ENCODE peak calls at places on chromosomes 4 and X, in four cellular contexts. One of them, this sample, is unnamed.

GRCh38 chr4:38177792-38178665 is 217.8 kb downstream of the PTTG2 start:
- DNase-seq in GM23248: peak
- DNase-seq in heart left ventricle: peak
- DNase-seq in SJSA1: no peak
- DNase-seq in this sample: peak

GRCh38 chrX:19888419-19888879 is 1.0 kb upstream of the SH3KBP1 start:
- DNase-seq in GM23248: peak
- DNase-seq in heart left ventricle: no peak
- DNase-seq in SJSA1: peak
- DNase-seq in this sample: no peak

GRCh38 chr4:169438057-169438480 is 167.3 kb upstream of the SH3RF1 start:
- DNase-seq in GM23248: no peak
- DNase-seq in heart left ventricle: no peak
- DNase-seq in SJSA1: no peak
- DNase-seq in this sample: no peak

GRCh38 chrX:37332987-37333658 is 16.0 kb upstream of the PRRG1 start:
- DNase-seq in GM23248: no peak
- DNase-seq in heart left ventricle: no peak
- DNase-seq in SJSA1: peak
- DNase-seq in this sample: no peak

GRCh38 chrX:120781416-120781815 is 94.2 kb downstream of the CT47B1 start:
- DNase-seq in GM23248: peak
- DNase-seq in heart left ventricle: no peak
- DNase-seq in SJSA1: no peak
- DNase-seq in this sample: no peak

GRCh38 chrX:153572601-153573000 is 26.3 kb downstream of the CCNQ start:
- DNase-seq in GM23248: no peak
- DNase-seq in heart left ventricle: no peak
- DNase-seq in SJSA1: no peak
- DNase-seq in this sample: no peak

GRCh38 chr4:40357738-40358137 is 22.6 kb downstream of the CHRNA9 start:
- DNase-seq in GM23248: no peak
- DNase-seq in heart left ventricle: no peak
- DNase-seq in SJSA1: no peak
- DNase-seq in this sample: no peak

GRCh38 chr4:145451895-145452294 is 29.8 kb upstream of the SMAD1 start:
- DNase-seq in GM23248: no peak
- DNase-seq in heart left ventricle: no peak
- DNase-seq in SJSA1: no peak
- DNase-seq in this sample: no peak

GRCh38 chr4:125760956-125761355 is 446.2 kb downstream of the FAT4 start:
- DNase-seq in GM23248: no peak
- DNase-seq in heart left ventricle: no peak
- DNase-seq in SJSA1: no peak
- DNase-seq in this sample: no peak

GRCh38 chr4:185567828-185568442 is 32.6 kb upstream of the PDLIM3 start:
- DNase-seq in GM23248: peak
- DNase-seq in heart left ventricle: peak
- DNase-seq in SJSA1: no peak
- DNase-seq in this sample: peak

GRCh38 chr4:39976945-39977488 is 694 bp downstream of the PDS5A start:
- DNase-seq in GM23248: peak
- DNase-seq in heart left ventricle: no peak
- DNase-seq in SJSA1: peak
- DNase-seq in this sample: peak

GRCh38 chrX:154714925-154715324 is 36.0 kb downstream of the GAB3 start:
- DNase-seq in GM23248: peak
- DNase-seq in heart left ventricle: no peak
- DNase-seq in SJSA1: no peak
- DNase-seq in this sample: no peak

GRCh38 chr4:81337211-81337610 is 122.2 kb upstream of the PRKG2 start:
- DNase-seq in GM23248: peak
- DNase-seq in heart left ventricle: no peak
- DNase-seq in SJSA1: no peak
- DNase-seq in this sample: no peak

GRCh38 chrX:100512471-100512870 is 72.3 kb upstream of the TNMD start:
- DNase-seq in GM23248: peak
- DNase-seq in heart left ventricle: no peak
- DNase-seq in SJSA1: no peak
- DNase-seq in this sample: no peak

GRCh38 chr4:186161138-186161537 is 30.2 kb upstream of the CYP4V2 start:
- DNase-seq in GM23248: no peak
- DNase-seq in heart left ventricle: no peak
- DNase-seq in SJSA1: no peak
- DNase-seq in this sample: no peak

GRCh38 chr4:157045507-157046127 is 30.3 kb upstream of the GLRB start:
- DNase-seq in GM23248: peak
- DNase-seq in heart left ventricle: no peak
- DNase-seq in SJSA1: peak
- DNase-seq in this sample: no peak

GRCh38 chr4:157043131-157043530 is 32.8 kb upstream of the GLRB start:
- DNase-seq in GM23248: peak
- DNase-seq in heart left ventricle: no peak
- DNase-seq in SJSA1: peak
- DNase-seq in this sample: no peak

GRCh38 chr4:157052429-157053040 is 23.4 kb upstream of the GLRB start:
- DNase-seq in GM23248: no peak
- DNase-seq in heart left ventricle: no peak
- DNase-seq in SJSA1: no peak
- DNase-seq in this sample: no peak

GRCh38 chr4:157050561-157050960 is 25.4 kb upstream of the GLRB start:
- DNase-seq in GM23248: no peak
- DNase-seq in heart left ventricle: no peak
- DNase-seq in SJSA1: no peak
- DNase-seq in this sample: no peak

DNA sequence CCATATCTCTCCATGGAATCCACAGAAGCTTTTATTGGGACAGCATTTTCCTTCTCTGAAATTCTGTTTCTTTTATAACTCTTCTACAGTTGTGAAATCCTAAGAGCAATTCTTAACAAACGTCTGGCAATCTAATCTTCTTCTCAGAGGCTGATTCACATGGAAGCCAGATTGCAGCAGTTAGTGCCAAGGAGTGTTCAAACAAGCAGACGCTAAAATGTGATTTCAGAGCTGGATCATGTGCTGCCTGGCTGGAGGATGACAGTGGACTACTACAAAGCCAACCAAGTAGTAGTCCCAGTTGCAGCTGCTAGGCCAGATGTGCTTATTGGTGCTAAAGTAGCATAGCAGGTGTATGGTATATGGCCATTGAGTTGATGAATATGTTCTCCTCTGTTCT is 27.7 kb upstream of the GLRB start:
- DNase-seq in GM23248: peak
- DNase-seq in heart left ventricle: peak
- DNase-seq in SJSA1: no peak
- DNase-seq in this sample: no peak
- H3K27ac ChIP-seq in GM23248: peak
- H3K27ac ChIP-seq in heart left ventricle: no peak
- H3K27ac ChIP-seq in SJSA1: no peak
- H3K27ac ChIP-seq in this sample: peak

GRCh38 chrX:96147645-96148044 is 537.0 kb upstream of the DIAPH2 start:
- DNase-seq in GM23248: no peak
- DNase-seq in heart left ventricle: no peak
- DNase-seq in SJSA1: no peak
- DNase-seq in this sample: no peak
- H3K27ac ChIP-seq in GM23248: no peak
- H3K27ac ChIP-seq in heart left ventricle: no peak
- H3K27ac ChIP-seq in SJSA1: no peak
- H3K27ac ChIP-seq in this sample: no peak

DNA sequence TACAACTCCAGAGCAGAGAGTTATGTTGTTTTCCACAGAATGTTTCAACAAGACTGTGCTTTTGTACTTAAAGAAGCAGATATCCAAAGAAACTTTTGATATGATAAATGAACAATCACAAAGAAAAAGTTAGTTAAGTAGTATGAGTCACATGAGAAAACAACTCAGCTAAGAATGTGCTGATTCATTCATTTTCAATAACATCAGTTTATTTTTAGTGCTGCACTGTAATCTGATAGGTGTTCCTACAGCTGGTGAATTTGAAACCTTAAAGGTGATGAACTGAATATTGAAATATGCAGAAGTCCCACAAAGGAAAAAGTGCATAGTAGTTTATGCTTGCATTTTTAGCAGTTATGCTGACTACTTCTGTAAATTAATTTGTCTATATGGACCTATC is 180.3 kb upstream of the TENM3 start:
- DNase-seq in GM23248: peak
- DNase-seq in heart left ventricle: no peak
- DNase-seq in SJSA1: peak
- DNase-seq in this sample: no peak
- H3K27ac ChIP-seq in GM23248: no peak
- H3K27ac ChIP-seq in heart left ventricle: no peak
- H3K27ac ChIP-seq in SJSA1: peak
- H3K27ac ChIP-seq in this sample: no peak

GRCh38 chrX:22396408-22396807 is 123.7 kb downstream of the CBLL2 start:
- DNase-seq in GM23248: peak
- DNase-seq in heart left ventricle: no peak
- DNase-seq in SJSA1: no peak
- DNase-seq in this sample: no peak
- H3K27ac ChIP-seq in GM23248: peak
- H3K27ac ChIP-seq in heart left ventricle: no peak
- H3K27ac ChIP-seq in SJSA1: no peak
- H3K27ac ChIP-seq in this sample: no peak

GRCh38 chrX:96211953-96212352 is 472.7 kb upstream of the DIAPH2 start:
- DNase-seq in GM23248: no peak
- DNase-seq in heart left ventricle: no peak
- DNase-seq in SJSA1: no peak
- DNase-seq in this sample: no peak
- H3K27ac ChIP-seq in GM23248: no peak
- H3K27ac ChIP-seq in heart left ventricle: no peak
- H3K27ac ChIP-seq in SJSA1: no peak
- H3K27ac ChIP-seq in this sample: no peak

GRCh38 chr4:123403205-123403604 is 6.6 kb downstream of the SPRY1 start:
- DNase-seq in GM23248: no peak
- DNase-seq in heart left ventricle: no peak
- DNase-seq in SJSA1: no peak
- DNase-seq in this sample: no peak
- H3K27ac ChIP-seq in GM23248: no peak
- H3K27ac ChIP-seq in heart left ventricle: peak
- H3K27ac ChIP-seq in SJSA1: no peak
- H3K27ac ChIP-seq in this sample: no peak

GRCh38 chrX:118976599-118977340 is 2.4 kb downstream of the LONRF3 start:
- DNase-seq in GM23248: peak
- DNase-seq in heart left ventricle: peak
- DNase-seq in SJSA1: peak
- DNase-seq in this sample: peak
- H3K27ac ChIP-seq in GM23248: no peak
- H3K27ac ChIP-seq in heart left ventricle: peak
- H3K27ac ChIP-seq in SJSA1: peak
- H3K27ac ChIP-seq in this sample: no peak

This sample was measured in aorta.